ENCODE peak calls at places on chromosomes 5 and 9, in four cellular contexts. E, X, C and K are unnamed samples.

GRCh38 chr9:81879501-81879916 is 48.7 kb upstream of the SPATA31D4 start:
- DNase-seq in C (no peak), E (no peak), X (no peak), K (no peak)

GRCh38 chr9:124950050-124950718 is 9.3 kb upstream of the GOLGA1 start:
- DNase-seq in X (no peak), E (no peak), C (no peak), K (no peak)

GRCh38 chr9:123371805-123372590 is 16.0 kb downstream of the CRB2 start:
- DNase-seq in E (no peak), C (no peak), X (no peak), K (no peak)

GRCh38 chr5:80672140-80672736 is 17.5 kb upstream of the DHFR start:
- DNase-seq in X (peak), E (peak), C (peak), K (peak)

GRCh38 chr5:159099049-159099760 is 511 bp downstream of the EBF1 start:
- DNase-seq in X (peak), C (peak), E (peak), K (no peak)

GRCh38 chr5:169695919-169696490 is 58.9 kb downstream of the DOCK2 start:
- DNase-seq in C (peak), E (no peak), X (no peak), K (no peak)

GRCh38 chr9:126500600-126501382 is 112.9 kb upstream of the LMX1B start:
- DNase-seq in C (peak), E (peak), X (peak), K (no peak)

GRCh38 chr5:38725419-38725865 is 120.4 kb upstream of the OSMR start:
- DNase-seq in C (no peak), E (peak), X (no peak), K (peak)

GRCh38 chr5:134581241-134581981 is 51.2 kb downstream of the SAR1B start:
- DNase-seq in C (no peak), X (peak), E (no peak), K (no peak)

GRCh38 chr9:104386425-104387069 is 117.5 kb upstream of the OR13F1 start:
- DNase-seq in X (peak), C (peak), E (peak), K (peak)

GRCh38 chr5:168047043-168047668 is 244.3 kb upstream of the WWC1 start:
- DNase-seq in E (peak), C (peak), X (peak), K (no peak)

GRCh38 chr5:87340716-87341115 is 72.0 kb downstream of the CCNH start:
- DNase-seq in X (no peak), C (no peak), E (no peak), K (no peak)

GRCh38 chr9:83097633-83098032 is 34.7 kb upstream of the RASEF start:
- DNase-seq in C (no peak), X (no peak), E (no peak), K (no peak)

GRCh38 chr9:120944434-120945125 is 18.0 kb upstream of the TRAF1 start:
- DNase-seq in C (no peak), X (no peak), E (no peak), K (no peak)

GRCh38 chr9:33137781-33138264 is 29.3 kb downstream of the B4GALT1 start:
- DNase-seq in X (no peak), C (no peak), E (no peak), K (no peak)

GRCh38 chr9:135887021-135887507 is 20.3 kb downstream of the CAMSAP1 start:
- DNase-seq in C (peak), X (no peak), E (no peak), K (no peak)

GRCh38 chr5:130333089-130333488 is 428.8 kb downstream of the CHSY3 start:
- DNase-seq in E (no peak), C (peak), X (no peak), K (no peak)

GRCh38 chr9:104987743-104988142 is 59.8 kb upstream of the ABCA1 start:
- DNase-seq in X (no peak), C (no peak), E (no peak), K (no peak)

GRCh38 chr5:65133473-65134110 is 348.1 kb downstream of the ADAMTS6 start:
- DNase-seq in X (no peak), C (no peak), E (no peak), K (no peak)

GRCh38 chr9:34139477-34140146 is 13.1 kb upstream of the DCAF12 start:
- DNase-seq in C (peak), X (peak), E (no peak), K (no peak)

GRCh38 chr9:100452894-100453293 is 20.1 kb upstream of the TMEFF1 start:
- DNase-seq in X (no peak), C (no peak), E (no peak), K (no peak)

DNA sequence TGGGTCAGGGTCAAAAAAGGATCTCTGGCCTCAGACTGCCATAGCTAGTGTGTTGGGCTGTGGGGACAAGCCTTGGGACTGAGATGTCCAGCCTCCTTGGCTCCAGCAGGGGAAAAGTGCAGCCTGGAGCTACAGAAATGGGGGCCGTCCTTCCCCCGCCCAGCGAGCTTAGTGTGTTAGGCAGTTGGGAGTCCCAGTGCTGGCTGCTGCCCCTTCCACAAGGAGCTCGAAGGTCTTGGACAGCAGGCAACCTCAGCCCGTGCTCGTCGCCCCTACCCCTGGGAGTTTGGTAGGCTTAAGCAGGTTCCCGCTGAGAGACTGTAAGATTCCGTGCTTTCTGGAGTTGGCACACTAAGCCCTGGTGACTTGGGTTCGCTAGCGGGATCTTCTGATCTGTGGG is 293.0 kb upstream of the CDH12 start:
- DNase-seq in X (no peak), C (no peak), E (no peak), K (no peak)
- H3K27ac ChIP-seq in X (no peak), C (no peak), E (no peak), K (no peak)

GRCh38 chr9:4663956-4664355 is 1.9 kb downstream of the PLPP6 start:
- DNase-seq in C (no peak), X (no peak), E (no peak), K (no peak)

GRCh38 chr9:4657426-4658159 is 4.5 kb upstream of the PLPP6 start:
- DNase-seq in X (no peak), C (no peak), E (no peak), K (no peak)

GRCh38 chr9:4662989-4663792 is 1.1 kb downstream of the PLPP6 start:
- DNase-seq in C (no peak), E (no peak), X (no peak), K (no peak)

GRCh38 chr9:4662108-4662988 is at the start of gene PLPP6:
- DNase-seq in E (peak), C (peak), X (peak), K (no peak)

DNA sequence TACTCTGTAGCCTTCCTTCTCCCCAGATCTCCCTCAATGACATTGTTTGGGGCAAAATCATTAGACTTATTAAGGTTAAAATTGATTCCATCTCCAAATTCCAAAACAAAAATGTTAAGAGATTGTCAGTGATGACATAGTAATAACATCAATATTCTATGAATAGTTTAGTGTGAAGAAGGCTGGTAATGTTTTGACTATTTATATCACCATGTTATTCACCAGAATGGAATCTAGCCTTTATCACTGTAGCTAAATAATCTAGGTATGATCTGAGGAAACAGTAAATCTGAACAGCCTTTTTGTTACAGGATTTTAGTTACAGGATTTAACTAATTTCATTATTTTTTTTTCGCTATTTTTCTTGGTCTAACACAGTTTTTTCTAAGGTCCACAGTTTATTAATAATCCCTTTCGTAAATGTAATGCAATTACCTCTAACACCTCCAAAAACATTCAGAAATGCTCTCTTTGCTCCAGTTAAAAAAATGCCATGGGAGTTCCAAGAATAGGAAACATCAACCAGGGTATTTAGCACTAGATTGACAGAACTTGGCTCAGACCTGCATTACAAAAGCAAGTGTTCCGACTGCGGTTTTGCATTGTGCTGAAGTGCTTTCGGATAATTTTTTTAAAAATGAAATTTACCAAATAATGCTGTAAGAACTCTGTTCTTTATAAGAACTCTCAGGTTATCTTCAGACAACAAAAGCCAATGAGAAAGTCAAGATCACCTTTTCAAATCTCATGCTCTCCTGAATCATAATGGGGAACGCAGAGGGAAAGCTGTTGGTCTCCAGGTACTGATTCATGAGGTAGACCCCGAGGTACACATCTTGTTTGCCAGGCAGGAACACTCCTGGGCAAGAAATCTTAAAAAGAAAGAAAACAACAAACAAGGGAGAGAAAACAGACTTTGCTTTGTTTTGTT is 664 bp upstream of the PLPP6 start:
- DNase-seq in X (no peak), E (no peak), C (no peak), K (no peak)
- H3K4me3 ChIP-seq in X (peak), E (peak), C (peak), K (peak)

DNA sequence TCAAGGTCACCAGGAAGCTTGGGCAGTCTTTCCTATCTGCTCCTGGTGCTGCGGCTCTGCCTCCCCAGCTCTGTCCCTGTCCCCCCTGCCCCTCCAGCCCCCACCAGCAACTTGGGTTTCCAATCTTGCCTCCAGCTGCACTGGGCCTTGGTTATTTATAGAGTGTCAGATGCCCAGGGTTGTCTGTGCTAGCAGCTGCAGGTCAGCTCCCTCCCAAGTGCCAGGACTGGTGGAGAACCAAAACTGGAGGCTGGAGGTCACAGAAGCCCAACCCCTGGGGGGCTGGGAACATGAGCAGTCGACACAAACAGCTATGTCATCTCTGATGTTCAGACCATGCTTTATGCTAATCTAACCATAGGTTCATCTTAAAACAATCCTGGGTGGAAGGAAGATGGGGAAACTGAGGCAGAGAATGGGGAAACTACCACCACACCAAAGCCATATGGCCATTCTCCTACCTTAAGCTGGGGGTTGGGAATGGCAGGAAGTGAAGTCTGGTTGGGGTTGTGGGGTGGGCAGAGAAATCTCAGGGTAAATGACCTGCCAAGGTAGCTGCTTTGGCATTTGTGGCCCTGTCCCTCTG is 1.7 kb downstream of the TPM2 start:
- DNase-seq in X (no peak), E (no peak), C (peak), K (no peak)
- H3K9ac ChIP-seq in X (no peak), E (no peak), C (peak), K (no peak)

GRCh38 chr9:122320346-122320995 is 50.4 kb upstream of the PTGS1 start:
- DNase-seq in E (no peak), X (no peak), C (no peak), K (no peak)
- H3K27ac ChIP-seq in E (no peak), X (no peak), C (no peak), K (no peak)

GRCh38 chr5:148990817-148991216 is 72.0 kb downstream of the SH3TC2 start:
- DNase-seq in X (no peak), E (no peak), C (no peak), K (no peak)

GRCh38 chr5:148991606-148992005 is 71.3 kb downstream of the SH3TC2 start:
- DNase-seq in E (no peak), C (no peak), X (no peak), K (no peak)

GRCh38 chr5:148986636-148987035 is 76.2 kb downstream of the SH3TC2 start:
- DNase-seq in X (no peak), E (no peak), C (no peak), K (no peak)

GRCh38 chr5:148989567-148989966 is 73.3 kb downstream of the SH3TC2 start:
- DNase-seq in C (no peak), E (no peak), X (no peak), K (no peak)

DNA sequence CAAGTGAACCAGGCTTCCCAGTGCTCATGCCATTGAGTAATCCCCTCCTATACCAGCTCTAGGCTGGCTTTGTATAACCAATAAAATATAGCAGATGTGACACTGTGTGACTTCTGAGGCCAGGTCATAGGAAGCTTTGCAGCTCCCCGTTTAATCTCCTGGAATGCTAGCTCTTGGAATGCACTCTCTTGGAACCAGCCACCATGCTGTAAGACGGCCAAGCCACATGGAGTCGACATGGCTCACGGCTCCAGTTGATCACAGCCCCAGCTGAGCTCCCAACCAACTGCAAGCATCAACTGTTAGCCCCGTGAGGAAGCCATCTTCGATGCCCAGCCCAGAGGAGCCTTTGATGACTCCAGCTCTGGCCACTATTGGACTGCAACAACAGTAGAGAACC is 74.5 kb downstream of the SH3TC2 start:
- DNase-seq in X (no peak), C (no peak), E (no peak), K (no peak)
- H3K4me3 ChIP-seq in X (no peak), C (no peak), E (no peak), K (no peak)

DNA sequence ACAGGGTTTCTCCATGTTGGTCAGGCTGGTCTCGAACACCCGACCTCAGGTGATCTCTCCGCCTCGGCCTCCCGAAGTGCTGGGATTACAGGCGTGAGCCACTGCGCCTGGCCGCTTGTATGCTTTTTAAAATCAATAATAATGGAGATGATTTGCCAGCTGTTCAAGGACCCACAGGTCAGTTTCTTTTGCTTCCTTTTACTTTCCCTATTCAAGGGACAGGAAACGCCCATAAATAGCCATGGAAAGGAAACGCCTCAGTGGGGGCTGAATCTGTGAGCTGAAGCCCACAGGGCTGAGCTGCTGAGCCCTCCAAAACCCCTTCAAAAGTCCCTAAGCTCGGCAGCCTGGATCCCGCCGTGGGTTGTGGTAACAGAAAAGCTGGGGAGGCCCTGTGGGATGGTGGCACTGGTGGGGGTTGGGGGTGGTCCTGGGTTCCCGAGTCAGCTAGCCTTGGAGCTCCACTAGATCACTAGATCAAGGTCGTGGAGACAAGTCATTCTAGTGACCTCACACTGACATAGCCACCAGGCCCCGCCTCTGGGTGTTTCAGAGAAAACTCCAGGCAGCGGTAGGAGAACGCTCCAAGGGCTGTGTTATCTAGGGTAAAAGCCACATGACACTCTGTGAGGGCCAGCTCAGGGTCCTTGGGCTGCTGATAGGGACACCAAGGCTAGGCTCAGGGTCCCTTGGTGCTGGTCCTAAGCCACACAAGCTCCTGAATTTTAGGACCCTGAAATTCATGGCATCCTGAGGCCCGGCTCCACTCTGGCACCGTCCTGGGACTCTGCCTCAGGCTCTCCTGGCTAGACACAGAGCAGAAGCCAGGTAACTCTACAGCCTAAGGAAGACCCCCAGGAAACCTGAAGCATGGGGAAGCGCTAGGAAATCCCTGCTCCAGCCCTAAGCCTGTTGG is 18.0 kb upstream of the DUSP1 start:
- DNase-seq in E (no peak), X (peak), C (peak), K (no peak)
- H3K9ac ChIP-seq in E (no peak), X (peak), C (peak), K (no peak)

DNA sequence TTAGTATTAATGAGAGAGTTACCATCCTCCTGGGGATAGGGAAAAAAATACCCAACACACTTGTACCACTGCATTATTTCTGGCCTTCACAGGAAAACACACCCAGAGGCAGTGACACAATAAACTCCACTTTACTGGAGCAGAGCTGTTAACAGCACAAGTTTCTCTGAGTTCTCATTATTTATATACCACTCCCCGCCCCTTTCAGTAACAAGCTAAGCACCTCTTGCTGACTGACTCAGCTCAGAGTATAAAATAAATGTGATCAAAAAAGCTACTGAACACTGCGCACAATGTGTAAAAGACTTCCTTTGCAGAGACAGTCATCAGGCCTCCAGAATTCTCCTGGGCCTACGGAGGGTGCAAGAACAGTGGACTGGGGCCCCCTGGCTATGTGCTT is 21.6 kb downstream of the KLF9 start:
- DNase-seq in X (no peak), E (no peak), C (peak), K (no peak)
- H3K27ac ChIP-seq in X (no peak), E (no peak), C (no peak), K (no peak)

DNA sequence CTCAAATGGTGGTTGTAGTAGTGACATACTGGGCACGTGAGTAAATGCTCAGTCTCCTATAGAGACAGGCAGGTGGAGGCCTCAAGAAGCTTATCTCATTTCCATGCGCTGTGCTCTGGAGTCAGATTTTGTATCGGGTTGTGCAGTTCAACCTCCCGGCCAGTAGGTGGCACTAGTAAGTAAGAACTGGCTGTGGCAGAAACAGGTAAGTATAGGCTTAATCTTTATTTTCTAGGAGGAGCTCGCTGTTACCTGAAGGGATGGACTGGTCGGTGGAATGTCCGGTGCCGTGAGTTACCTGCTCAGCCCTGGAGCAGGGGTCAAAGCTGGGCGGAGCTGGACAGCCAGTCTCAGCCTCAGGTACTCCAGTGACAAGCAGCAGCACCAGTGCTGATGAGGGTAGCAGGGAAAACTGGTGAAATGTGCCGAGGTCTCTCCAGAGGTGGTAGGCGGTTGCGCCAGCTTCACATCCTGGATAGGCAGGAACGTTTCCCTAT is 880.1 kb upstream of the SEMA6A start:
- DNase-seq in C (peak), X (peak), E (peak), K (no peak)
- H3K4me3 ChIP-seq in C (no peak), X (no peak), E (no peak), K (no peak)